ENCODE peak calls at places on chromosomes 11 and 22, in six cellular contexts. T, P, N, O, Q and M are unnamed samples.
A peak's percentile ranks its signal among the peaks of the same experiment; 100 is the strongest.

GRCh38 chr11:30245621-30246020 is 14.8 kb downstream of the FSHB start:
- DNase-seq in T (no peak), P (no peak), N (no peak), O (no peak), Q (no peak), M (no peak)

GRCh38 chr11:5891216-5891800 is 1.7 kb upstream of the OR52E5 start:
- DNase-seq in T (no peak), P (no peak), N (no peak), O (peak; percentile 0), Q (no peak), M (no peak)

GRCh38 chr22:44838316-44839016 is 86.1 kb downstream of the ARHGAP8 start:
- DNase-seq in T (no peak), P (no peak), N (no peak), O (no peak), Q (no peak), M (peak; percentile 12)

GRCh38 chr11:12201016-12201985 is 90.9 kb downstream of the MICAL2 start:
- DNase-seq in T (no peak), P (no peak), N (no peak), O (no peak), Q (peak; percentile 99), M (no peak)

GRCh38 chr22:41469218-41469851 is 418 bp downstream of the ACO2 start:
- DNase-seq in T (no peak), P (no peak), N (no peak), O (no peak), Q (no peak), M (no peak)

GRCh38 chr11:59501931-59502330 is 1.4 kb upstream of the OR4D11 start:
- DNase-seq in T (no peak), P (no peak), N (no peak), O (no peak), Q (no peak), M (no peak)

GRCh38 chr22:33114570-33114969 is 56.4 kb upstream of the SYN3 start:
- DNase-seq in T (no peak), P (no peak), N (no peak), O (no peak), Q (no peak), M (no peak)

GRCh38 chr11:125925247-125925740 is 20.6 kb upstream of the VSIG10L2 start:
- DNase-seq in T (no peak), P (no peak), N (no peak), O (no peak), Q (no peak), M (peak; percentile 42)

GRCh38 chr11:93370260-93370659 is 39.7 kb downstream of the DEUP1 start:
- DNase-seq in T (no peak), P (no peak), N (no peak), O (no peak), Q (peak; percentile 8), M (no peak)

GRCh38 chr11:9385288-9385902 is 943 bp downstream of the IPO7 start:
- DNase-seq in T (no peak), P (no peak), N (no peak), O (peak; percentile 16), Q (no peak), M (peak; percentile 17)

GRCh38 chr11:34475656-34476055 is 36.9 kb downstream of the CAT start:
- DNase-seq in T (no peak), P (no peak), N (no peak), O (no peak), Q (no peak), M (no peak)

GRCh38 chr11:96964661-96965060 is 574.8 kb downstream of the JRKL start:
- DNase-seq in T (no peak), P (no peak), N (no peak), O (no peak), Q (no peak), M (no peak)

GRCh38 chr11:16946477-16947282 is 67.5 kb downstream of the PLEKHA7 start:
- DNase-seq in T (no peak), P (no peak), N (no peak), O (no peak), Q (no peak), M (no peak)

GRCh38 chr11:86068138-86068861 is 584 bp downstream of the PICALM start:
- DNase-seq in T (no peak), P (no peak), N (no peak), O (no peak), Q (no peak), M (peak; percentile 23)

GRCh38 chr11:12188548-12189317 is 78.3 kb downstream of the MICAL2 start:
- DNase-seq in T (no peak), P (no peak), N (no peak), O (no peak), Q (no peak), M (no peak)

GRCh38 chr11:2251138-2251537 is 19.2 kb downstream of the ASCL2 start:
- DNase-seq in T (no peak), P (no peak), N (no peak), O (no peak), Q (no peak), M (no peak)

GRCh38 chr11:87097582-87097981 is 59.8 kb downstream of the TMEM135 start:
- DNase-seq in T (no peak), P (peak; percentile 3), N (no peak), O (peak; percentile 38), Q (no peak), M (peak; percentile 57)

GRCh38 chr11:46393231-46393616 is 1.6 kb upstream of the CHRM4 start:
- DNase-seq in T (no peak), P (no peak), N (no peak), O (no peak), Q (no peak), M (no peak)

GRCh38 chr11:122755409-122755808 is 82.9 kb upstream of the CRTAM start:
- DNase-seq in T (no peak), P (no peak), N (no peak), O (no peak), Q (no peak), M (no peak)

GRCh38 chr11:46603704-46604308 is 10.0 kb upstream of the AMBRA1 start:
- DNase-seq in T (no peak), P (no peak), N (no peak), O (no peak), Q (no peak), M (no peak)

GRCh38 chr11:48013269-48013901 is 33.0 kb downstream of the PTPRJ start:
- DNase-seq in T (no peak), P (no peak), N (no peak), O (no peak), Q (no peak), M (peak; percentile 55)

GRCh38 chr22:44049369-44050231 is 25.5 kb downstream of the PARVB start:
- DNase-seq in T (no peak), P (no peak), N (no peak), O (no peak), Q (no peak), M (no peak)

GRCh38 chr11:47797633-47798032 is 30.5 kb upstream of the FNBP4 start:
- DNase-seq in T (no peak), P (peak; percentile 24), N (no peak), O (no peak), Q (peak; percentile 67), M (no peak)

GRCh38 chr11:12388171-12388570 is 10.8 kb downstream of the PARVA start:
- DNase-seq in T (no peak), P (no peak), N (no peak), O (no peak), Q (no peak), M (no peak)

GRCh38 chr11:85752890-85753581 is 57.9 kb downstream of the SYTL2 start:
- DNase-seq in T (no peak), P (no peak), N (no peak), O (no peak), Q (no peak), M (peak; percentile 65)

GRCh38 chr11:88103337-88104206 is 71.7 kb downstream of the RAB38 start:
- DNase-seq in T (peak; percentile 25), P (peak; percentile 1), N (no peak), O (peak; percentile 70), Q (peak; percentile 9), M (peak; percentile 49)

GRCh38 chr11:65410936-65411680 is 11.5 kb upstream of the NEAT1 start:
- DNase-seq in T (no peak), P (no peak), N (no peak), O (no peak), Q (no peak), M (no peak)

GRCh38 chr11:44992774-44993173 is 42.1 kb upstream of the TP53I11 start:
- DNase-seq in T (no peak), P (no peak), N (no peak), O (no peak), Q (no peak), M (no peak)

GRCh38 chr11:12755510-12755909 is 81.3 kb downstream of the TEAD1 start:
- DNase-seq in T (no peak), P (no peak), N (no peak), O (no peak), Q (no peak), M (no peak)

GRCh38 chr11:67438121-67438902 is 830 bp upstream of the PTPRCAP start:
- DNase-seq in T (peak; percentile 51), P (no peak), N (no peak), O (no peak), Q (no peak), M (no peak)

GRCh38 chr11:9639099-9639498 is 24.8 kb upstream of the SWAP70 start:
- DNase-seq in T (no peak), P (no peak), N (no peak), O (no peak), Q (no peak), M (peak; percentile 19)

GRCh38 chr11:119774180-119774763 is 45.3 kb upstream of the NECTIN1 start:
- DNase-seq in T (no peak), P (no peak), N (no peak), O (peak; percentile 19), Q (no peak), M (no peak)

GRCh38 chr22:43293661-43294392 is 49.3 kb downstream of the SCUBE1 start:
- DNase-seq in T (no peak), P (peak; percentile 21), N (no peak), O (peak; percentile 43), Q (no peak), M (peak; percentile 91)

GRCh38 chr22:30872282-30873041 is 96.1 kb downstream of the MORC2 start:
- DNase-seq in T (peak; percentile 4), P (no peak), N (no peak), O (no peak), Q (no peak), M (no peak)

GRCh38 chr22:46584081-46584903 is 35.9 kb upstream of the GRAMD4 start:
- DNase-seq in T (peak; percentile 58), P (no peak), N (no peak), O (no peak), Q (no peak), M (no peak)

GRCh38 chr22:47038206-47038835 is 275.9 kb downstream of the TBC1D22A start:
- DNase-seq in T (no peak), P (no peak), N (no peak), O (no peak), Q (no peak), M (no peak)

GRCh38 chr22:17205432-17205831 is 13.8 kb downstream of the ADA2 start:
- DNase-seq in T (no peak), P (no peak), N (no peak), O (no peak), Q (no peak), M (no peak)